ENCODE peak calls at places on chromosomes 5 and 9, in seven cellular contexts. L, F, Q, J, G, Z and X are unnamed samples.

GRCh38 chr5:148740966-148741742 is 85.3 kb upstream of the ADRB2 start:
- DNase-seq in Z (peak; percentile 85), J (no peak), L (peak; percentile 75), Q (peak; percentile 28), G (no peak), F (no peak), X (no peak)

GRCh38 chr5:31692561-31693221 is 53.8 kb downstream of the PDZD2 start:
- DNase-seq in Q (no peak), Z (no peak), G (no peak), J (no peak), L (no peak), F (no peak), X (peak; percentile 34)

GRCh38 chr5:83632874-83633273 is 87.8 kb downstream of the HAPLN1 start:
- DNase-seq in J (no peak), F (no peak), L (peak; percentile 72), Q (no peak), Z (peak; percentile 84), G (no peak), X (no peak)

GRCh38 chr9:134597957-134598883 is 43.4 kb upstream of the COL5A1 start:
- DNase-seq in L (no peak), Q (no peak), Z (no peak), J (no peak), F (no peak), G (no peak), X (no peak)

GRCh38 chr9:131826966-131827525 is 87.2 kb upstream of the RAPGEF1 start:
- DNase-seq in Q (no peak), G (no peak), J (no peak), Z (no peak), L (peak; percentile 9), F (no peak), X (no peak)

GRCh38 chr5:146681586-146681945 is 165.6 kb upstream of the GPR151 start:
- DNase-seq in F (no peak), Z (no peak), Q (no peak), J (no peak), L (no peak), G (no peak), X (no peak)

GRCh38 chr5:110288766-110289165 is 437.7 kb downstream of the TMEM232 start:
- DNase-seq in L (no peak), F (no peak), Q (no peak), J (no peak), G (no peak), Z (no peak), X (no peak)

GRCh38 chr5:120882042-120882775 is 418.1 kb downstream of the PRR16 start:
- DNase-seq in J (no peak), Z (no peak), L (no peak), Q (no peak), F (no peak), G (no peak), X (no peak)

GRCh38 chr5:126967808-126968466 is 62.4 kb downstream of the MARCHF3 start:
- DNase-seq in L (no peak), Q (no peak), J (no peak), G (no peak), F (no peak), Z (no peak), X (no peak)